ENCODE peak calls at places on chromosomes 5 and 9, in four cellular contexts. Y, L, T and O are unnamed samples.

GRCh38 chr5:97009212-97009898 is 73.5 kb downstream of the LNPEP start:
- DNase-seq in L (no peak), Y (no peak), T (peak; percentile 38), O (no peak)

GRCh38 chr5:140926903-140927573 is 939 bp downstream of the PCDHAC1 start:
- DNase-seq in Y (no peak), T (no peak), L (no peak), O (no peak)

GRCh38 chr9:115058175-115058574 is 59.8 kb downstream of the TNC start:
- DNase-seq in Y (peak; percentile 58), T (no peak), L (no peak), O (no peak)

GRCh38 chr9:6214451-6214850 is 1.2 kb upstream of the IL33 start:
- DNase-seq in T (no peak), L (no peak), Y (no peak), O (no peak)

GRCh38 chr9:23635276-23635675 is 190.8 kb downstream of the ELAVL2 start:
- DNase-seq in Y (no peak), T (no peak), L (no peak), O (no peak)

GRCh38 chr5:126961128-126961527 is 69.2 kb downstream of the MARCHF3 start:
- DNase-seq in Y (no peak), L (no peak), T (no peak), O (no peak)

GRCh38 chr5:76547242-76547890 is 75.8 kb downstream of the F2RL2 start:
- DNase-seq in Y (no peak), L (peak; percentile 32), T (peak; percentile 70), O (no peak)

GRCh38 chr9:126956929-126957686 is 42.5 kb downstream of the RALGPS1 start:
- DNase-seq in T (no peak), L (no peak), Y (peak; percentile 75), O (no peak)

GRCh38 chr5:152942633-152943336 is 537.7 kb upstream of the NMUR2 start:
- DNase-seq in Y (no peak), T (no peak), L (no peak), O (no peak)

GRCh38 chr5:172007795-172008465 is 1.5 kb upstream of the FBXW11 start:
- DNase-seq in T (no peak), L (no peak), Y (peak; percentile 85), O (no peak)

GRCh38 chr9:131720330-131720729 is 19.5 kb downstream of the RAPGEF1 start:
- DNase-seq in L (no peak), T (no peak), Y (no peak), O (no peak)

GRCh38 chr5:179908528-179908927 is 831 bp upstream of the TBC1D9B start:
- DNase-seq in Y (no peak), L (no peak), T (no peak), O (peak; percentile 28)

GRCh38 chr5:39700523-39700922 is 275.7 kb upstream of the DAB2 start:
- DNase-seq in T (no peak), L (no peak), Y (no peak), O (no peak)

GRCh38 chr5:92505145-92505544 is 1075.9 kb downstream of the NR2F1-AS1 start:
- DNase-seq in Y (peak; percentile 28), T (no peak), L (no peak), O (no peak)

GRCh38 chr9:33143241-33143642 is 23.9 kb downstream of the B4GALT1 start:
- DNase-seq in Y (no peak), L (no peak), T (no peak), O (no peak)

GRCh38 chr5:147472669-147473131 is 37.2 kb downstream of the DPYSL3 start:
- DNase-seq in L (no peak), T (no peak), Y (no peak), O (no peak)

GRCh38 chr9:92740446-92740961 is 24.1 kb downstream of the BICD2 start:
- DNase-seq in L (no peak), T (no peak), Y (peak; percentile 41), O (no peak)

GRCh38 chr9:98900244-98900643 is 43.5 kb upstream of the COL15A1 start:
- DNase-seq in Y (no peak), L (no peak), T (no peak), O (no peak)

GRCh38 chr5:66958984-66959641 is 237.5 kb downstream of the CD180 start:
- DNase-seq in Y (peak; percentile 45), L (no peak), T (no peak), O (no peak)

GRCh38 chr5:169914766-169915165 is 65.5 kb downstream of the INSYN2B start:
- DNase-seq in Y (peak; percentile 13), T (no peak), L (no peak), O (no peak)

GRCh38 chr5:103174147-103174546 is 54.0 kb downstream of the PPIP5K2 start:
- DNase-seq in T (no peak), Y (no peak), L (no peak), O (no peak)

GRCh38 chr5:103178167-103178566 is 58.1 kb downstream of the PPIP5K2 start:
- DNase-seq in T (no peak), Y (no peak), L (no peak), O (no peak)

GRCh38 chr5:103177543-103177942 is 57.4 kb downstream of the PPIP5K2 start:
- DNase-seq in L (no peak), Y (no peak), T (no peak), O (no peak)
- TF ChIP-seq CTCF in L (no peak), Y (no peak), T (no peak), O (no peak)

GRCh38 chr5:108167174-108167573 is 214.7 kb downstream of the FBXL17 start:
- DNase-seq in L (no peak), Y (peak; percentile 17), T (no peak), O (no peak)
- TF ChIP-seq CTCF in L (no peak), Y (no peak), T (no peak), O (no peak)

DNA sequence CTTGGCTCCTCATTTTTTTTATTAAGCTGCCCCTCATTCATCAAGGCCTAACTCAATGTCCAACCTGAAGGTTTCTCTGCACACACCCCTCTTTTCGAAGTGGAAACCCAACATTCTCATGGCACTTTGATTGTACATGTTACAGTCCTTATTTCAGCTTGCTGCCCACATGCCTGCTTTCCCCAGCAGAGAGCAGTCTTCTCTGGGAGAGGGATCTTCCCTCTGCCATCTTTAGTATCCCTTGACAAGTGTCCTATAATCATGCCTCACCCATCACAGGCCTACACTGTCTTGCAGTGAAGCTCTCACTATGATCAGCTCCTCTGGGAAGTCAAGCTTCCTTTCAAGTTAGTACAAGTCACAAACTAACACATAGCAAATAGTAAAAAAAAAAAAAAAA is 175.1 kb downstream of the ACER2 start:
- DNase-seq in L (no peak), Y (no peak), T (no peak), O (no peak)
- TF ChIP-seq CTCF in L (no peak), Y (peak; percentile 19), T (no peak), O (no peak)

GRCh38 chr9:128203024-128203841 is at the start of gene DNM1:
- DNase-seq in L (peak; percentile 67), T (peak; percentile 99), Y (peak; percentile 38), O (peak; percentile 63)
- TF ChIP-seq CTCF in L (peak; percentile 85), T (peak; percentile 95), Y (peak; percentile 64), O (peak; percentile 92)